ENCODE peak calls at places on chromosomes 6 and 20, in six cellular contexts. Q is NCI-H1436; B is effector CD4-positive, alpha-beta T cell; Z is CD8-positive, alpha-beta T cell; R is AG04450; E is HFFc6. H is an unnamed sample.

GRCh38 chr6:21404577-21404976 is 189.0 kb upstream of the SOX4 start:
- DNase-seq in Q (no peak), B (no peak), Z (no peak), R (no peak), E (no peak), H (no peak)

GRCh38 chr6:16776394-16777017 is 15.2 kb upstream of the ATXN1 start:
- DNase-seq in Q (no peak), B (no peak), Z (no peak), R (no peak), E (no peak), H (no peak)

GRCh38 chr20:57747889-57748456 is 38.2 kb upstream of the PMEPA1 start:
- DNase-seq in Q (no peak), B (no peak), Z (no peak), R (no peak), E (no peak), H (no peak)

GRCh38 chr20:62063981-62064787 is 1.5 kb downstream of the TAF4 start:
- DNase-seq in Q (no peak), B (no peak), Z (no peak), R (no peak), E (no peak), H (peak)

GRCh38 chr6:155158044-155158843 is 105.6 kb upstream of the CLDN20 start:
- DNase-seq in Q (no peak), B (no peak), Z (no peak), R (no peak), E (peak), H (no peak)

GRCh38 chr6:6840831-6841263 is 252.3 kb downstream of the LY86 start:
- DNase-seq in Q (no peak), B (no peak), Z (no peak), R (no peak), E (no peak), H (no peak)

GRCh38 chr20:543369-544152 is at the start of gene CSNK2A1:
- DNase-seq in Q (peak), B (peak), Z (peak), R (peak), E (peak), H (peak)

GRCh38 chr6:19802656-19803055 is 34.5 kb upstream of the ID4 start:
- DNase-seq in Q (no peak), B (no peak), Z (no peak), R (no peak), E (no peak), H (no peak)

GRCh38 chr6:58073263-58073662 is 755.8 kb downstream of the PRIM2 start:
- DNase-seq in Q (no peak), B (no peak), Z (no peak), R (no peak), E (no peak), H (no peak)

GRCh38 chr6:33683051-33683571 is 28.4 kb downstream of the UQCC2 start:
- DNase-seq in Q (no peak), B (no peak), Z (no peak), R (no peak), E (no peak), H (no peak)

GRCh38 chr6:144284753-144285547 is at the start of gene UTRN:
- DNase-seq in Q (no peak), B (peak), Z (no peak), R (peak), E (peak), H (peak)

GRCh38 chr20:34949120-34949519 is 6.5 kb downstream of the GSS start:
- DNase-seq in Q (no peak), B (no peak), Z (no peak), R (no peak), E (no peak), H (no peak)

GRCh38 chr20:62778601-62779416 is 17.5 kb upstream of the MRGBP start:
- DNase-seq in Q (no peak), B (no peak), Z (no peak), R (no peak), E (no peak), H (no peak)

GRCh38 chr6:31697555-31697954 is 5.6 kb downstream of the ABHD16A start:
- DNase-seq in Q (no peak), B (no peak), Z (no peak), R (no peak), E (no peak), H (no peak)

GRCh38 chr6:128371113-128371512 is 149.3 kb downstream of the PTPRK start:
- DNase-seq in Q (no peak), B (no peak), Z (no peak), R (no peak), E (no peak), H (no peak)

GRCh38 chr20:19986419-19986818 is 30.7 kb upstream of the NAA20 start:
- DNase-seq in Q (no peak), B (no peak), Z (no peak), R (no peak), E (no peak), H (no peak)